ENCODE peak calls at places on chromosome 12, in four cellular contexts. One of them, this sample, is unnamed.

GRCh38 chr12:124917135-124917840 is 2.8 kb upstream of the UBC start:
- DNase-seq in LoVo: peak; percentile 100
- DNase-seq in stimulated activated CD8-positive, alpha-beta memory T cell treated with anti-CD3 and anti-CD28 coated beads, Interleukin-2, amount 100 ng/mL, for 1 hour: peak; percentile 77
- DNase-seq in GM06990: peak; percentile 95
- DNase-seq in this sample: peak; percentile 97

GRCh38 chr12:101773560-101774206 is 34.4 kb upstream of the SYCP3 start:
- DNase-seq in LoVo: peak; percentile 78
- DNase-seq in stimulated activated CD8-positive, alpha-beta memory T cell treated with anti-CD3 and anti-CD28 coated beads, Interleukin-2, amount 100 ng/mL, for 1 hour: peak; percentile 41
- DNase-seq in GM06990: peak; percentile 23
- DNase-seq in this sample: peak; percentile 61

GRCh38 chr12:123150804-123151678 is at the start of gene PITPNM2:
- DNase-seq in LoVo: peak; percentile 87
- DNase-seq in stimulated activated CD8-positive, alpha-beta memory T cell treated with anti-CD3 and anti-CD28 coated beads, Interleukin-2, amount 100 ng/mL, for 1 hour: peak; percentile 21
- DNase-seq in GM06990: peak; percentile 59
- DNase-seq in this sample: peak; percentile 94

GRCh38 chr12:99223554-99223953 is 424.0 kb upstream of the GARIN6 start:
- DNase-seq in LoVo: no peak
- DNase-seq in stimulated activated CD8-positive, alpha-beta memory T cell treated with anti-CD3 and anti-CD28 coated beads, Interleukin-2, amount 100 ng/mL, for 1 hour: no peak
- DNase-seq in GM06990: no peak
- DNase-seq in this sample: no peak

GRCh38 chr12:3750616-3751015 is 2.3 kb downstream of the CRACR2A start:
- DNase-seq in LoVo: no peak
- DNase-seq in stimulated activated CD8-positive, alpha-beta memory T cell treated with anti-CD3 and anti-CD28 coated beads, Interleukin-2, amount 100 ng/mL, for 1 hour: no peak
- DNase-seq in GM06990: no peak
- DNase-seq in this sample: no peak

GRCh38 chr12:129076466-129077325 is 223.4 kb downstream of the GLT1D1 start:
- DNase-seq in LoVo: no peak
- DNase-seq in stimulated activated CD8-positive, alpha-beta memory T cell treated with anti-CD3 and anti-CD28 coated beads, Interleukin-2, amount 100 ng/mL, for 1 hour: no peak
- DNase-seq in GM06990: no peak
- DNase-seq in this sample: no peak

GRCh38 chr12:105166736-105167135 is 59.2 kb downstream of the WASHC4 start:
- DNase-seq in LoVo: no peak
- DNase-seq in stimulated activated CD8-positive, alpha-beta memory T cell treated with anti-CD3 and anti-CD28 coated beads, Interleukin-2, amount 100 ng/mL, for 1 hour: no peak
- DNase-seq in GM06990: no peak
- DNase-seq in this sample: no peak

GRCh38 chr12:46677749-46678148 is 148.0 kb downstream of the SLC38A4 start:
- DNase-seq in LoVo: no peak
- DNase-seq in stimulated activated CD8-positive, alpha-beta memory T cell treated with anti-CD3 and anti-CD28 coated beads, Interleukin-2, amount 100 ng/mL, for 1 hour: no peak
- DNase-seq in GM06990: no peak
- DNase-seq in this sample: no peak

GRCh38 chr12:104471336-104471735 is 14.6 kb downstream of the CHST11 start:
- DNase-seq in LoVo: no peak
- DNase-seq in stimulated activated CD8-positive, alpha-beta memory T cell treated with anti-CD3 and anti-CD28 coated beads, Interleukin-2, amount 100 ng/mL, for 1 hour: no peak
- DNase-seq in GM06990: no peak
- DNase-seq in this sample: no peak

This sample was measured in neural progenitor cell.